ENCODE peak calls at places on chromosomes 2 and 18, in nine cellular contexts. W is endodermal cell, S is endothelial cell of umbilical vein, B is neural progenitor cell, M is SK-N-SH, J is fibroblast of lung, O is IMR-90, L is mesendoderm, U is colonic mucosa. F is an unnamed sample.

GRCh38 chr2:36562973-36563532 is 34.9 kb downstream of the FEZ2 start:
- DNase-seq in U (no peak), J (peak; percentile 72), B (no peak), M (no peak), S (peak; percentile 61), O (peak; percentile 50), L (peak; percentile 82), W (no peak), F (peak; percentile 73)

GRCh38 chr2:16881122-16881521 is 215.5 kb upstream of the CYRIA start:
- DNase-seq in J (no peak), L (no peak), M (no peak), U (no peak), W (no peak), O (no peak), B (no peak), S (no peak), F (no peak)

GRCh38 chr18:59885579-59886163 is 14.1 kb upstream of the PMAIP1 start:
- DNase-seq in L (no peak), B (no peak), O (peak; percentile 92), M (no peak), U (no peak), J (peak; percentile 79), S (peak; percentile 72), W (no peak), F (peak; percentile 87)

GRCh38 chr2:85811173-85811849 is 57.5 kb downstream of the ATOH8 start:
- DNase-seq in O (peak; percentile 45), S (peak; percentile 13), L (no peak), B (no peak), J (peak; percentile 63), U (peak; percentile 76), M (no peak), W (no peak), F (peak; percentile 92)

GRCh38 chr2:182049330-182049729 is 63.7 kb downstream of the PPP1R1C start:
- DNase-seq in L (no peak), S (no peak), J (peak; percentile 56), U (no peak), M (no peak), W (no peak), O (peak; percentile 28), B (no peak), F (no peak)

GRCh38 chr2:8575810-8576423 is 105.9 kb upstream of the ID2 start:
- DNase-seq in L (no peak), O (no peak), W (no peak), M (no peak), J (no peak), S (no peak), B (no peak), U (no peak), F (no peak)

GRCh38 chr2:209425082-209426071 is 1.5 kb downstream of the MAP2 start:
- DNase-seq in U (no peak), L (peak; percentile 73), S (peak; percentile 67), J (peak; percentile 59), M (peak; percentile 50), B (peak; percentile 38), W (peak; percentile 49), O (peak; percentile 41), F (peak; percentile 71)

GRCh38 chr2:52017836-52018235 is 985.9 kb upstream of the NRXN1 start:
- DNase-seq in S (no peak), B (no peak), M (no peak), U (no peak), L (no peak), O (no peak), W (no peak), J (no peak), F (no peak)

GRCh38 chr2:218465987-218466633 is 47.2 kb downstream of the VIL1 start:
- DNase-seq in O (peak; percentile 36), W (no peak), L (peak; percentile 2), M (peak; percentile 32), B (no peak), S (peak; percentile 52), U (no peak), J (peak; percentile 56), F (peak; percentile 47)

GRCh38 chr2:234218261-234219180 is 168.0 kb downstream of the SPP2 start:
- DNase-seq in L (no peak), O (no peak), B (no peak), U (no peak), M (peak; percentile 47), W (no peak), J (peak; percentile 11), S (no peak), F (peak; percentile 4)

GRCh38 chr18:45837283-45838070 is 12.0 kb downstream of the SIGLEC15 start:
- DNase-seq in L (peak; percentile 81), W (peak; percentile 90), S (peak; percentile 64), J (peak; percentile 59), O (no peak), M (peak; percentile 82), B (peak; percentile 88), U (peak; percentile 50), F (peak; percentile 83)

GRCh38 chr18:37368110-37368812 is 197.3 kb downstream of the CELF4 start:
- DNase-seq in O (no peak), S (no peak), M (peak; percentile 62), J (no peak), B (no peak), W (no peak), L (no peak), U (no peak), F (no peak)
- H3K9ac ChIP-seq in O (no peak overlapping the region), S (no peak overlapping the region), M (no peak overlapping the region), J (no peak overlapping the region), B (no peak overlapping the region), W (no peak overlapping the region), L (no peak overlapping the region), U (no peak overlapping the region), F (no peak overlapping the region)

GRCh38 chr18:38634117-38634516 is 1068.5 kb upstream of the CELF4 start:
- DNase-seq in U (no peak), L (no peak), M (no peak), J (no peak), W (no peak), S (no peak), O (no peak), B (no peak), F (no peak)
- H3K27ac ChIP-seq in U (no peak overlapping the region), L (no peak overlapping the region), M (no peak overlapping the region), J (no peak overlapping the region), W (no peak overlapping the region), S (no peak overlapping the region), O (no peak overlapping the region), B (no peak overlapping the region), F (no peak overlapping the region)

DNA sequence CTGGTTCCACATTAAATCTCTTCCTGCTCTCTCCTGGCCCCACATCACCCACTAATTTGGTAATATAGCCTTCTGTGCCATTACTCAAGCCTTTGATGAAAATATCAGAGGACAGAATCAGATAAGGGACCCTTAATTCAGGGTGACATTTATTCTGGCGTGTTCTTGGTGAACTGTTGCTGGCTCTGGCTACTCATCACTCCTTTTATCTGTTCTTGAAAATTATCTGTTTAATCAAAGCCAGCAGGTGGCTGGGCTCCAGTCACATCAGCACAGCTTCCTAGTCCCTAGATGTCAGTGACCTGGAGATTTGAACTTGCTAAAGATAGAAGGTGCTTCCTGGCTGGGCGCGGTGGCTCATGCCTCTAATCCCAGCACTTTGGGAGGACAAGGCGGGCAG is 26.9 kb upstream of the SLC35F6 start:
- DNase-seq in O (no peak), B (no peak), M (peak; percentile 64), L (peak; percentile 54), U (no peak), S (no peak), W (no peak), J (no peak), F (no peak)
- H3K9ac ChIP-seq in O (no peak overlapping the region), B (no peak overlapping the region), M (no peak overlapping the region), L (no peak overlapping the region), U (no peak overlapping the region), S (no peak overlapping the region), W (no peak overlapping the region), J (no peak overlapping the region), F (no peak overlapping the region)

GRCh38 chr2:31239842-31240198 is 5.9 kb downstream of the EHD3 start:
- DNase-seq in B (no peak), W (peak; percentile 51), M (no peak), L (no peak), U (no peak), S (no peak), J (peak; percentile 56), O (peak; percentile 42), F (peak; percentile 88)

GRCh38 chr2:31237348-31238017 is 3.5 kb downstream of the EHD3 start:
- DNase-seq in W (no peak), O (no peak), U (no peak), L (no peak), M (no peak), S (no peak), B (no peak), J (no peak), F (no peak)

GRCh38 chr2:31238126-31238905 is 4.4 kb downstream of the EHD3 start:
- DNase-seq in S (no peak), U (no peak), O (no peak), W (peak; percentile 37), B (no peak), L (no peak), M (no peak), J (peak; percentile 29), F (no peak)

GRCh38 chr2:31240406-31241365 is 6.7 kb downstream of the EHD3 start:
- DNase-seq in M (no peak), L (no peak), W (peak; percentile 30), U (no peak), J (no peak), S (no peak), O (no peak), B (no peak), F (no peak)

GRCh38 chr2:31238906-31239841 is 5.2 kb downstream of the EHD3 start:
- DNase-seq in O (no peak), B (no peak), J (no peak), U (no peak), W (peak; percentile 27), S (no peak), L (peak; percentile 14), M (no peak), F (no peak)
- H3K27ac ChIP-seq in O (no peak overlapping the region), B (no peak overlapping the region), J (peak overlapping the region; percentile 55), U (no peak overlapping the region), W (no peak overlapping the region), S (no peak overlapping the region), L (no peak overlapping the region), M (peak overlapping the region; percentile 13), F (peak overlapping the region; percentile 21)

GRCh38 chr2:199384043-199384442 is 73.7 kb downstream of the SATB2 start:
- DNase-seq in W (no peak), U (no peak), S (no peak), O (no peak), B (no peak), J (no peak), M (no peak), L (no peak), F (no peak)
- H3K9ac ChIP-seq in W (no peak overlapping the region), U (no peak overlapping the region), S (no peak overlapping the region), O (no peak overlapping the region), B (no peak overlapping the region), J (no peak overlapping the region), M (no peak overlapping the region), L (no peak overlapping the region), F (no peak overlapping the region)

DNA sequence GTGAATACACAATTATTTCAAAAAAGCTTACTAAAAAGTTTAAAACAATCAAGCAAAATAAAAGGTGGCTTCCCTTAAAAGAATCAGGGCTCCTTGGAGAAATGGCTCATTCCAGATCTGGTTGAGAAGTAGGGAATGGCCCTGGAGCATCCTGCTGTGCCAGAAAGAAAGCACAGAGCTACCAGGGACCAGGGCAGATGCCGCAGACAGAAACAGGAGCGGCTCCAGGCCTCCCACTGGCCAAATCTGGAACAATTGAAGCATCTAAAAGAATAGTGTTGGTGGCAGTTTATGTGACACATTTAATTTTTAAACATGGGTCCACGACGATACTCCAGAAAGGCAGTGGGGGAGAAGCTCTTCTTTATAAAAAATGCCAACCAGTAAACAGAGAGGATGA is 75.5 kb downstream of the GBX2 start:
- DNase-seq in S (no peak), M (no peak), W (no peak), U (no peak), O (no peak), J (no peak), L (no peak), B (no peak), F (no peak)
- H3K27ac ChIP-seq in S (no peak overlapping the region), M (no peak overlapping the region), W (no peak overlapping the region), U (no peak overlapping the region), O (no peak overlapping the region), J (no peak overlapping the region), L (no peak overlapping the region), B (no peak overlapping the region), F (no peak overlapping the region)

F was measured in GM23248.